ENCODE peak calls at places on chromosome 20, in five cellular contexts. N, P, R, L and D are unnamed samples.
A peak's percentile ranks its signal among the peaks of the same experiment; 100 is the strongest.

GRCh38 chr20:17615645-17616479 is 46.0 kb downstream of the DSTN start:
- DNase-seq in L (no peak), P (no peak), R (no peak), N (no peak), D (no peak)

GRCh38 chr20:17169575-17170136 is 57.2 kb upstream of the PCSK2 start:
- DNase-seq in P (peak; percentile 25), L (no peak), N (no peak), R (no peak), D (no peak)

GRCh38 chr20:13295637-13296036 is 74.6 kb downstream of the ISM1 start:
- DNase-seq in P (no peak), R (no peak), L (no peak), N (no peak), D (no peak)

GRCh38 chr20:45229264-45230056 is 8.3 kb downstream of the SEMG2 start:
- DNase-seq in N (no peak), P (peak; percentile 26), R (peak; percentile 21), L (peak; percentile 34), D (peak; percentile 30)

GRCh38 chr20:45153756-45154155 is 20.9 kb upstream of the PI3 start:
- DNase-seq in L (no peak), P (no peak), N (peak; percentile 15), R (no peak), D (no peak)

GRCh38 chr20:57807418-57808265 is 97.8 kb upstream of the PMEPA1 start:
- DNase-seq in L (no peak), N (no peak), R (no peak), P (no peak), D (no peak)

GRCh38 chr20:37166867-37167266 is 12.3 kb upstream of the RPN2 start:
- DNase-seq in L (no peak), R (no peak), P (no peak), N (no peak), D (no peak)

GRCh38 chr20:38872036-38872435 is 54.2 kb upstream of the FAM83D start:
- DNase-seq in L (no peak), R (no peak), N (no peak), P (no peak), D (no peak)

GRCh38 chr20:40508821-40509220 is 180.2 kb downstream of the MAFB start:
- DNase-seq in N (no peak), P (no peak), R (no peak), L (no peak), D (no peak)

GRCh38 chr20:12395404-12396159 is 477.9 kb downstream of the BTBD3 start:
- DNase-seq in P (no peak), R (no peak), L (no peak), N (no peak), D (no peak)

GRCh38 chr20:23188377-23189169 is 102.4 kb upstream of the CD93 start:
- DNase-seq in R (no peak), N (no peak), P (no peak), L (no peak), D (no peak)

GRCh38 chr20:38445402-38445801 is 10.3 kb upstream of the SNHG17 start:
- DNase-seq in N (no peak), P (no peak), L (no peak), R (no peak), D (no peak)

GRCh38 chr20:34532320-34532719 is 16.1 kb downstream of the DYNLRB1 start:
- DNase-seq in L (no peak), N (no peak), R (no peak), P (no peak), D (no peak)

GRCh38 chr20:44832724-44833123 is 22.4 kb upstream of the RIMS4 start:
- DNase-seq in R (no peak), L (no peak), N (no peak), P (no peak), D (peak; percentile 15)

GRCh38 chr20:45647441-45648050 is 16.5 kb upstream of the WFDC9 start:
- DNase-seq in P (no peak), L (no peak), N (no peak), R (no peak), D (no peak)

GRCh38 chr20:22001886-22002285 is 296.4 kb downstream of the PAX1 start:
- DNase-seq in R (no peak), N (no peak), L (no peak), P (no peak), D (no peak)

GRCh38 chr20:22430154-22430745 is 154.1 kb downstream of the FOXA2 start:
- DNase-seq in R (peak; percentile 70), P (peak; percentile 92), L (no peak), N (no peak), D (peak; percentile 38)

GRCh38 chr20:10221022-10221421 is 2.4 kb downstream of the SNAP25 start:
- DNase-seq in N (no peak), P (no peak), R (no peak), L (no peak), D (no peak)

GRCh38 chr20:33915726-33916331 is 77.9 kb upstream of the RALY start:
- DNase-seq in N (no peak), P (peak; percentile 47), R (no peak), L (peak; percentile 76), D (no peak)

GRCh38 chr20:10705801-10706459 is 32.1 kb upstream of the JAG1 start:
- DNase-seq in R (no peak), L (no peak), P (peak; percentile 93), N (no peak), D (no peak)

GRCh38 chr20:38418509-38419204 is 16.5 kb downstream of the SNHG17 start:
- DNase-seq in R (no peak), L (no peak), N (no peak), P (no peak), D (no peak)

GRCh38 chr20:25136643-25137559 is 55.0 kb upstream of the VSX1 start:
- DNase-seq in R (no peak), L (no peak), N (no peak), P (no peak), D (no peak)

DNA sequence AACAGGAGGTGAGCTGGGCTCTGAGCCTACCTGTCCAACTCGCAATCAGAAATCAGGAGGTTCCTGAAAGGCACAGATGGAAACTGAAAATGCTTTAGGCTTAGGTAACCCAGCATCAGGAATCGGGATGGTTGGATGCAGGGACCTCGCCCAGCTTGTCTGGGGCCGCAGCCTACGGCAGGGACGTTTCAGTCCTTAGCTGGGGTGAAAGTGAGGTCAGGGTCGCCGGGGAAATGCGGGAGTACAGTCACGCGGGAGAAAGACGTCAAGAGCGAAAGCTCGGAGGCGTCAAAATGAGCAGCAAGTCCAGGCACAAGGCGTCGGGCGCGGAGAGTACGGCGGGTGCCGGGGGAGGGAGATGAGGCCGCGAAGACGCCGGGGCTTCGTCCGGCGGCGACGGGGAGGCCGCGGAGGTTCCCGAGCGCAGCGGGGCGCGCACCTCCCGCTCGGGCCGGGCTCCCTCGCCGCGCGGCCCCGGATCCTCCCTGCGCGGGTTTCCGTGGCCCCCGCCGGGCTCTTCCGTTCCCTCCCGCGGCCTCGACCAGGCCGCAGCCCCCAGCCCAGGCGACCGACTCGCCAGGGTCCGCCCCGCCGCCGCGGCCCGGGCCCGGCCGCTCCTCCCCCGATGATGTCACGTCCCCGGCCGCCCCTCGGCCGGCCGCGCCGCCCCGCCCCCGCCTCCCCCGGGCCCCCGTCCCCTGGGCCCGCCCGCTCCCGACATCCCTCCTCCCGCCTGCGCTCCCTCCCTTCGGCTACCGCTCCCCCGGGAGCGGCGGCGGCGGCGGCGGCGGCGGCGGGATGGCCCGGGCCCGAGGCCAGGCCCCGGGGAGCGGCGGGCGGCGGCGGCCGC is at the start of gene EBF4:
- DNase-seq in L (peak; percentile 81), R (no peak), N (no peak), P (no peak), D (no peak)
- TF ChIP-seq SUZ12 in L (no peak), R (peak; percentile 93), N (peak; percentile 91), P (no peak), D (no peak)

GRCh38 chr20:4427936-4428581 is 293.6 kb upstream of the PRND start:
- DNase-seq in L (no peak), N (no peak), R (no peak), P (no peak), D (no peak)
- TF ChIP-seq SUZ12 in L (no peak), N (no peak), R (no peak), P (no peak), D (no peak)

GRCh38 chr20:7285918-7286556 is 518.6 kb downstream of the BMP2 start:
- DNase-seq in R (no peak), P (peak; percentile 80), N (peak; percentile 12), L (peak; percentile 49), D (peak; percentile 79)
- TF ChIP-seq SUZ12 in R (no peak), P (no peak), N (no peak), L (no peak), D (no peak)

GRCh38 chr20:51995551-51995951 is 193.2 kb upstream of the SALL4 start:
- DNase-seq in P (no peak), R (no peak), N (no peak), L (no peak), D (no peak)
- TF ChIP-seq SUZ12 in P (no peak), R (no peak), N (no peak), L (no peak), D (no peak)

GRCh38 chr20:59006864-59007757 is at the start of gene CTSZ:
- DNase-seq in L (no peak), P (no peak), N (no peak), R (no peak), D (peak; percentile 6)
- TF ChIP-seq SUZ12 in L (no peak), P (no peak), N (no peak), R (peak; percentile 13), D (no peak)

GRCh38 chr20:62859721-62860120 is 1.9 kb downstream of the TCFL5 start:
- DNase-seq in L (no peak), R (no peak), P (no peak), N (no peak), D (no peak)
- TF ChIP-seq SUZ12 in L (no peak), R (no peak), P (no peak), N (no peak), D (no peak)

DNA sequence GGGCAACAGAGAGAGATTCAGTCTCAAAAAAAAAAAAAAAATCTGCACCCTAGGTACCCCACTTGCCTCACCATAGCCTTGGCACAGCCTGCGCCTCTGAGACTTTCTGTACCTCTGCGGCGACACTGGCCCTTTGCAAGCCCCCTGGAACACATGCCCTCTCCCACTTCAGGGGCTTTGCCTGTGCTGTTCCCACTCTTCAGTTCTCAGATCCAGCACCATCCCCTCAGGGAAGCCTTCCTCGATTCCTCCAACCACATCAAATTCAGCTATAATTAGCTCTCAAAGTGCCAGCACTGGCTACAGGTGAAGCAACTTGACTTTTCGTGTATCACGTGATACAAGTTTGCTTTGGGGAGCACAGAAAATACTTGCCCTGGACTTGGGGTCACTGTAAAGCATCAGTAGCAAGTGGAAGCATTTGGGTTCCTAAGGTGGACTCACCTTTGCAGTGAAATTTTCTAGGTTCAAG is 2.1 kb upstream of the UBE2V1 start:
- DNase-seq in L (no peak), R (no peak), P (no peak), N (no peak), D (no peak)
- TF ChIP-seq SUZ12 in L (no peak), R (no peak), P (no peak), N (no peak), D (no peak)